ENCODE peak calls at places on chromosomes 12 and 14, in ten cellular contexts. G is AG10803; B is adrenal gland; W is upper lobe of right lung; K is right lobe of liver; N is CD8-positive, alpha-beta T cell; X is left lung; A is AG04450; E is uterus; D is fibroblast of the aortic adventitia. Z is an unnamed sample.

GRCh38 chr14:61342486-61342885 is 21.1 kb downstream of the PRKCH start:
- DNase-seq in G (no peak), B (no peak), W (no peak), K (no peak), N (peak), X (no peak), A (no peak), E (no peak), D (no peak), Z (no peak)

GRCh38 chr14:74712499-74713394 is at the start of the genes AREL1 and FCF1:
- DNase-seq in G (peak), B (peak), W (peak), K (peak), N (peak), X (peak), A (peak), E (peak), D (peak), Z (peak)

GRCh38 chr12:26269554-26270284 is 74.3 kb downstream of the SSPN start:
- DNase-seq in G (no peak), B (no peak), W (no peak), K (no peak), N (no peak), X (no peak), A (no peak), E (no peak), D (no peak), Z (no peak)

GRCh38 chr14:30223385-30223785 is 295.7 kb upstream of the PRKD1 start:
- DNase-seq in G (peak), B (peak), W (peak), K (peak), N (no peak), X (peak), A (peak), E (peak), D (peak), Z (peak)

GRCh38 chr12:16611146-16611545 is 5.2 kb upstream of the LMO3 start:
- DNase-seq in G (no peak), B (no peak), W (no peak), K (no peak), N (no peak), X (no peak), A (no peak), E (no peak), D (no peak), Z (no peak)

GRCh38 chr12:45259732-45260480 is 44.0 kb downstream of the ANO6 start:
- DNase-seq in G (peak), B (no peak), W (no peak), K (peak), N (no peak), X (no peak), A (no peak), E (no peak), D (peak), Z (no peak)

GRCh38 chr14:54981698-54982097 is 45.2 kb downstream of the WDHD1 start:
- DNase-seq in G (peak), B (no peak), W (no peak), K (no peak), N (no peak), X (no peak), A (no peak), E (no peak), D (peak), Z (peak)

GRCh38 chr12:39105111-39105510 is 199.7 kb upstream of the CPNE8 start:
- DNase-seq in G (peak), B (no peak), W (no peak), K (no peak), N (no peak), X (no peak), A (no peak), E (no peak), D (peak), Z (no peak)

DNA sequence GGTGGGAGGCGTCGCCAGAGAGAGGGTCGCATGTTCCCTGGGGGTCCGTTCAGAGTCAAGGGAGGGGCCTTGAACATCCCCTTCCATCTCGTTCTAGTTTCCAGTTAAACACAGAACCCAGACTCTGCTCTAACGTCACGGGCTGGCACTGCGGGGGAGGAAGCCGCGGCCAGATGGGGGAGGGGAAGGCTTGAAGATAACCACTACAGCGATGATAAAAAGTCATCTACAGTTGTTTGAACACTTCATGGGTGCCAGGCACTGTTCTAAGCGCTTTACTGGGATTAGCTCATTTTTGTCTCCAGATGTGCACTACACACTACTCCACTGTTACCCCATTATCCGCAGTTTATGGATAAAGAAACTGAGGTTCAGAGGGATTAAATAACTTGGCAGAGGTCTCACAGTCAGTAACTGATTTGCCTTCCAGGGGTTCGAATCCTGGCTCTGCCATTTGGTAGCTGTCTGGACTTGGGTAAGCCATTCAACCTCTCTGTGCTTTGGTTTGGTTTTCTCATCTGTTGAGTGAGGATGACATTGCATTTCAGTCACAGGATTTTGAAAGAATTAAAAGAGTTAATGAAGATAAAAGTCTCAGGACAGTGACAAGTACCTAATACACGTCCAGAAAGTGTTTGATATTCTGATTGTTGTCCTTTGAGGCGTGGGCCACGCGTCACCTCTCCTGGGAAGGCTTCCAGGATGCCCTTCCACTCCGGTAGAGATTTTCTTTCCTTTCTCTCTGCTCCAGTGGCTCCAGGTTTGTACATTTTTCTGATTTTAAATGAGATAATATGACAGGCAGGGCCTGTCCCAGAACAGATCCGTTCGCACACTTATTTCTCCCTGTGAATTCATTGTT is 798 bp upstream of the RASAL1 start:
- DNase-seq in G (no peak), B (peak), W (no peak), K (no peak), N (peak), X (no peak), A (no peak), E (no peak), D (no peak), Z (no peak)
- H3K4me3 ChIP-seq in G (no peak), B (peak), W (no peak), K (no peak), N (peak), X (no peak), A (no peak), E (no peak), D (no peak), Z (no peak)

GRCh38 chr12:119679081-119679480 is 11.1 kb downstream of the PRKAB1 start:
- DNase-seq in G (no peak), B (no peak), W (no peak), K (no peak), N (no peak), X (no peak), A (no peak), E (no peak), D (no peak), Z (no peak)

GRCh38 chr12:119678459-119678858 is 10.5 kb downstream of the PRKAB1 start:
- DNase-seq in G (no peak), B (no peak), W (no peak), K (no peak), N (no peak), X (no peak), A (no peak), E (no peak), D (no peak), Z (no peak)

GRCh38 chr12:119674560-119674959 is 6.6 kb downstream of the PRKAB1 start:
- DNase-seq in G (no peak), B (no peak), W (no peak), K (no peak), N (no peak), X (no peak), A (no peak), E (no peak), D (no peak), Z (no peak)

GRCh38 chr12:119676022-119676421 is 8.1 kb downstream of the PRKAB1 start:
- DNase-seq in G (no peak), B (no peak), W (no peak), K (no peak), N (no peak), X (no peak), A (no peak), E (no peak), D (no peak), Z (no peak)

DNA sequence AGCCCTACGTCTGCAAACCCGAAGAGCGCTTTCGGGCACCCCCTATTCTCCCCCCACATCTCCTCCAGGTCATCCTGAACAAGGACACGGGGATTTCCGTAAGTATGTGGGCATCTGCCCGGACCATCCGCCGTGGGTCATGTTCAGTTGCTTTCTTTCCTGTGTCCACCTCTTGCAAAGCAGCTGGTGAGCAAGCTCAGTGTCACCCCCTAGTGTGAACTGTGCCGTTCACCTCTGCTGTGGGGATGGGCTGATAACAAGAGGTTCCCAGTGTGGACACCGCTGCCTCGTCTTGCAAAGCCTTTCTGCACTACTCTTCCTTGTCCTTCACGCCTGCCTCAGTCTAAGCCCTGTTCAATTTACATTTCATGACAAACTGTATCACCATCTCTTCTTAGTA is 8.6 kb downstream of the PRKAB1 start:
- DNase-seq in G (no peak), B (no peak), W (no peak), K (no peak), N (no peak), X (no peak), A (no peak), E (no peak), D (no peak), Z (no peak)
- TF ChIP-seq CTCF in G (no peak), B (no peak), W (no peak), K (no peak), N (no peak), X (no peak), A (no peak), E (no peak), D (no peak), Z (no peak)

DNA sequence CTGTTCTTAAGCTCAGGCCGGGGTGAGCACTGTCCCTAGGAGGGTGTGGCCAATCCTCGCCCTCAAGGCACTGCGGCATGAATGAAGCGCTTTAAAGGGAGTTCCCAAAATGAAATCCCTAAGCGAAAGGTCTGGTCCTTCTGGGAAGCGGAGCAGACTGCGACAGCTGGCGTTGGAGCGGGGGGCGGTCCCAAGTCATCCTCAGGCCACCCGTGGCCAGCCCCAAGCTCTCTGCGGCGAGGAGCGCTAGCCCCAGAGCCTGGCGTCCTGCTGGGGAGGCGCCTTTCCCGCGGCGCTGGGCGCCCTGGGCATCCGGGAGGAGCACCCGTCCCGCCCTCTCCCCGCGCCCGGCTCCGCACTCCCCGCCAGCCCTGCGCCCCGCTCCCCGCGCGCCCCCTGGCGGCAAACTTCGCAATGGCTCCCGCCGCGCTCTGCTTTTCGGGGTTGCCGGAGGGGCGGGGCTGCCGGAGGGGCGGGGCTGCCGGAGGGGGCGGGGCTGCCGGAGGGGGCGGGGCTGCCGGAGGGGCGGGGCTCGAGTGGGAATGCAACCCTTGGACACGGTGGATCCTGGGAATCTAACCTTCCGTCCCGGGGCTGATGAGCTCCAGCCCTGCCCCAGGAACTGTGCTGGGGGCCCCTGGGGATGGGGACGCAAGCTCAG is 25.4 kb downstream of the ZBTB42 start:
- DNase-seq in G (peak), B (peak), W (peak), K (peak), N (peak), X (peak), A (peak), E (peak), D (peak), Z (no peak)
- H3K4me3 ChIP-seq in G (peak), B (peak), W (peak), K (peak), N (peak), X (peak), A (peak), E (peak), D (peak), Z (peak)

DNA sequence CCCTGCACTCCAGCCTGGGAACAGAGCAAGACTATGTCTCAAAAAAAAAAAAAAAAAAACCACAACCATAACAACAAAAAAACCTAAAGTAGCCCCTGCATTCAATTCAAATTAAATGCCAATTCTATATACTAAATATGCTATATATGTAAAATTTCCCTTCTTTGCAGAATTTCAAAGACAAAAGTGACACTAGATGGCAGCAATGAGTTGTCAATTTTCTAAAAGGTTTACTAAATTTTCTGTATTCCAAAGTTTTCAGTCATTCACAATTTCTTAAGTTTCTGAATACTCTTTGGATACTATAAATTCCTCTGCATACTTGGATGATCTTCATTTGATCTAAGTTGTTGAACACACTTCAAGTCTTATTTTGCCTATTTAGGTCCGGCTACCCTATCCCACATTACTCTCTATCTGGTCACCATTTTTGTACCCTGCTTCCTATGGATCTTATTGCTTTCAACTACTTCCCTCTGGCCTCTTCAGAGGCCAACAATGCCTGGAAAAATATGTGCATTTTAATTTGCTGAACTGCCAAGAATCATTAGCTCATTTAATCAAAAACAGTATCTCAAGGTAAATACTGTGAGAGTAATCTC is 27.9 kb downstream of the HNRNPC start:
- DNase-seq in G (peak), B (no peak), W (no peak), K (no peak), N (no peak), X (no peak), A (peak), E (no peak), D (peak), Z (peak)
- TF ChIP-seq CTCF in G (peak), B (no peak), W (peak), K (peak), N (peak), X (peak), A (peak), E (no peak), D (peak), Z (peak)

GRCh38 chr14:80988742-80989429 is 33.5 kb downstream of the TSHR start:
- DNase-seq in G (no peak), B (no peak), W (no peak), K (no peak), N (no peak), X (no peak), A (no peak), E (no peak), D (no peak), Z (no peak)
- H3K4me3 ChIP-seq in G (no peak), B (no peak), W (no peak), K (no peak), N (no peak), X (no peak), A (no peak), E (no peak), D (no peak), Z (no peak)

GRCh38 chr12:106918746-106919145 is 37.0 kb upstream of the TMEM263 start:
- DNase-seq in G (no peak), B (no peak), W (no peak), K (no peak), N (no peak), X (no peak), A (no peak), E (no peak), D (peak), Z (peak)
- TF ChIP-seq CTCF in G (peak), B (peak), W (peak), K (peak), N (no peak), X (peak), A (peak), E (no peak), D (peak), Z (peak)

DNA sequence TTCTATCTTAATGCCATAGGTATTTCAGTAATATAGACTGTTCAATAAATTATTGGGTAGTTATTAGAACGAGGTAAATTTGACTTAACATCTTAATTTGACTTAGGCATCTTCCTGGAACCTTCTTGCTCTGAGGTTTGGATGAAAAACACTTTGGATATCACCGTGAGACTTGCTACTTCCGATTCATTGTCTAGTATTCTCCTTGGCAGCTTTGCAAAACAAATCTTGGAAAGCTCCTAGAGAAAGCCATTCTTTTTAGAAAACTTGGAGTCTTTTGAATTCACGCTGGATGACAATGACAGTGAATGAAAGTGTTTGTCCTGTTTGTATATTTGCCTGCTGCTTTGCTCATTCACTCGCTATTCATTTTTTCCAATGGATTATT is 222.1 kb upstream of the HMGA2 start:
- DNase-seq in G (no peak), B (no peak), W (no peak), K (no peak), N (no peak), X (no peak), A (no peak), E (no peak), D (peak), Z (no peak)
- H3K4me3 ChIP-seq in G (peak), B (no peak), W (no peak), K (no peak), N (no peak), X (no peak), A (no peak), E (no peak), D (peak), Z (no peak)